ENCODE peak calls at places on chromosomes 5 and 9, in seven cellular contexts. One of them, this sample, is unnamed.

GRCh38 chr9:120891255-120891954 is 14.4 kb upstream of the PHF19 start:
- DNase-seq in GM06990: no peak
- DNase-seq in cardiac fibroblast: no peak
- DNase-seq in activated B cell treated with CpG ODN at 0.5 μM for 24 hours: no peak
- DNase-seq in A549: no peak
- DNase-seq in GM13977: no peak
- DNase-seq in endothelial cell: no peak
- DNase-seq in this sample: no peak

GRCh38 chr5:66415208-66415607 is 181.0 kb upstream of the MAST4 start:
- DNase-seq in GM06990: no peak
- DNase-seq in cardiac fibroblast: peak
- DNase-seq in activated B cell treated with CpG ODN at 0.5 μM for 24 hours: no peak
- DNase-seq in A549: peak
- DNase-seq in GM13977: no peak
- DNase-seq in endothelial cell: no peak
- DNase-seq in this sample: no peak

GRCh38 chr9:86275962-86276361 is 6.4 kb downstream of the ISCA1 start:
- DNase-seq in GM06990: no peak
- DNase-seq in cardiac fibroblast: peak
- DNase-seq in activated B cell treated with CpG ODN at 0.5 μM for 24 hours: no peak
- DNase-seq in A549: peak
- DNase-seq in GM13977: no peak
- DNase-seq in endothelial cell: no peak
- DNase-seq in this sample: no peak

GRCh38 chr5:59069438-59070079 is 486.7 kb downstream of the RAB3C start:
- DNase-seq in GM06990: no peak
- DNase-seq in cardiac fibroblast: peak
- DNase-seq in activated B cell treated with CpG ODN at 0.5 μM for 24 hours: no peak
- DNase-seq in A549: peak
- DNase-seq in GM13977: no peak
- DNase-seq in endothelial cell: no peak
- DNase-seq in this sample: no peak

GRCh38 chr9:110029422-110029814 is 178.5 kb downstream of the C9orf152 start:
- DNase-seq in GM06990: no peak
- DNase-seq in cardiac fibroblast: peak
- DNase-seq in activated B cell treated with CpG ODN at 0.5 μM for 24 hours: no peak
- DNase-seq in A549: peak
- DNase-seq in GM13977: no peak
- DNase-seq in endothelial cell: no peak
- DNase-seq in this sample: no peak

GRCh38 chr9:112546149-112547012 is 59.8 kb downstream of the KIAA1958 start:
- DNase-seq in GM06990: no peak
- DNase-seq in cardiac fibroblast: peak
- DNase-seq in activated B cell treated with CpG ODN at 0.5 μM for 24 hours: no peak
- DNase-seq in A549: no peak
- DNase-seq in GM13977: no peak
- DNase-seq in endothelial cell: no peak
- DNase-seq in this sample: no peak

GRCh38 chr9:126932871-126933321 is 18.3 kb downstream of the RALGPS1 start:
- DNase-seq in GM06990: no peak
- DNase-seq in cardiac fibroblast: no peak
- DNase-seq in activated B cell treated with CpG ODN at 0.5 μM for 24 hours: no peak
- DNase-seq in A549: no peak
- DNase-seq in GM13977: no peak
- DNase-seq in endothelial cell: no peak
- DNase-seq in this sample: no peak

GRCh38 chr9:2618289-2618688 is 3.3 kb upstream of the VLDLR start:
- DNase-seq in GM06990: no peak
- DNase-seq in cardiac fibroblast: no peak
- DNase-seq in activated B cell treated with CpG ODN at 0.5 μM for 24 hours: no peak
- DNase-seq in A549: no peak
- DNase-seq in GM13977: no peak
- DNase-seq in endothelial cell: no peak
- DNase-seq in this sample: no peak

GRCh38 chr5:111229871-111230812 is 6.0 kb downstream of the CAMK4 start:
- DNase-seq in GM06990: no peak
- DNase-seq in cardiac fibroblast: no peak
- DNase-seq in activated B cell treated with CpG ODN at 0.5 μM for 24 hours: no peak
- DNase-seq in A549: no peak
- DNase-seq in GM13977: no peak
- DNase-seq in endothelial cell: no peak
- DNase-seq in this sample: no peak

GRCh38 chr5:76808142-76808691 is 10.6 kb upstream of the F2RL1 start:
- DNase-seq in GM06990: no peak
- DNase-seq in cardiac fibroblast: no peak
- DNase-seq in activated B cell treated with CpG ODN at 0.5 μM for 24 hours: no peak
- DNase-seq in A549: no peak
- DNase-seq in GM13977: no peak
- DNase-seq in endothelial cell: no peak
- DNase-seq in this sample: no peak

GRCh38 chr9:14428781-14429230 is 114.9 kb upstream of the NFIB start:
- DNase-seq in GM06990: no peak
- DNase-seq in cardiac fibroblast: peak
- DNase-seq in activated B cell treated with CpG ODN at 0.5 μM for 24 hours: no peak
- DNase-seq in A549: peak
- DNase-seq in GM13977: peak
- DNase-seq in endothelial cell: peak
- DNase-seq in this sample: no peak

DNA sequence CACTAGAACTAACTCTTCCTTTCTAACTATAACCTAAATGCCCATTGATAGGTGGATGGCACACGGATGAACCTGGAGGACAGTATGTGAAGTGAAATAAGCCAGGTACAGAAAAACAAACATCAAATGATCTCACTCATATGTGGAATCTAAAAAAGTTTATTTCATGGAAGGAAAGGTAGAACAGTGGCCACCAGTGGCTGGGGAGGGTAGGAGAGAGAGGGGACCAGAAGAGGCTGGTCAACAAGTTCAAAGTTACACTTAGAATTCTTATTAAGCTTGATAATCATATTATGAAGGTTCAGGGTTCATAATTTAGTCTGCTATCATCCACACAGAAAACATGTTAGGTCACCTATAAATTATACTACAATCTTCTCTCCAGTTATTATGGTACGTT is 107.6 kb upstream of the SLC12A2 start:
- DNase-seq in GM06990: no peak
- DNase-seq in cardiac fibroblast: no peak
- DNase-seq in activated B cell treated with CpG ODN at 0.5 μM for 24 hours: no peak
- DNase-seq in A549: no peak
- DNase-seq in GM13977: no peak
- DNase-seq in endothelial cell: no peak
- DNase-seq in this sample: no peak
- TF ChIP-seq CTCF in GM06990: no peak
- TF ChIP-seq CTCF in cardiac fibroblast: no peak
- TF ChIP-seq CTCF in activated B cell treated with CpG ODN at 0.5 μM for 24 hours: no peak
- TF ChIP-seq CTCF in A549: no peak
- TF ChIP-seq CTCF in GM13977: no peak
- TF ChIP-seq CTCF in endothelial cell: no peak
- TF ChIP-seq CTCF in this sample: no peak

DNA sequence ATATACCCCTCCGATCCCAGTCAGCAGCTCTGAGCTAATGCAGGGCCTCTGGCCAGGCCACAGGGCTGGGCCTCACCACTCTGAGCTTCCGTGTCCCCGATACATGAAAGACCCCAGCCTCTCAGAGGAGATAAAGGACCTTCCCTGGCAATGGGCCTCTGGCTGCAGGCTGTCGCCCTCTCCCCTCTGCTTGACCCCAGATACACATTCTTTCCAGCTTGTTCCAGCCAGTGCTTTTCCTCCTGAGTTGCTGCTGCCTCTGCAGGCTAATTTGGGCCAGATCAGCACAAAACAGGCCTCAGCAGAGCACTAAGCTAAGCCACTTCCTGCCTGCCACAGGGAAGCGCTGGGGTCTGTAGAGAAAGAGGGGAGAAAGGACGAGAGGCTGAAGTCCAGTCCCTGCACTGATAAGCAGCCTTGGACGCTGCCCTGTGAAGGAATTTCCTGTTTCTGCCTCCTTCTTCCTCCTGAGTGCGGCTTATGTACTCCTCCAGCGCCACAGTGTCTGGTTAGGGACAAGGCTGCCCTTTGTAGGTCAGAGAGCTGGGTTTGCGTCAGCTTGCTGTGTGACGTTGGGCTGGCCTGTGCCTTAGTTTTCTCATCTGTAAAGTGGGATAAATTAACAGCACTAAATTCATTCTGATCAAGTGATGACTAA is 73.0 kb upstream of the IL17B start:
- DNase-seq in GM06990: no peak
- DNase-seq in cardiac fibroblast: peak
- DNase-seq in activated B cell treated with CpG ODN at 0.5 μM for 24 hours: no peak
- DNase-seq in A549: no peak
- DNase-seq in GM13977: no peak
- DNase-seq in endothelial cell: peak
- DNase-seq in this sample: no peak
- TF ChIP-seq CTCF in GM06990: no peak
- TF ChIP-seq CTCF in cardiac fibroblast: peak
- TF ChIP-seq CTCF in activated B cell treated with CpG ODN at 0.5 μM for 24 hours: no peak
- TF ChIP-seq CTCF in A549: no peak
- TF ChIP-seq CTCF in GM13977: no peak
- TF ChIP-seq CTCF in endothelial cell: no peak
- TF ChIP-seq CTCF in this sample: no peak

DNA sequence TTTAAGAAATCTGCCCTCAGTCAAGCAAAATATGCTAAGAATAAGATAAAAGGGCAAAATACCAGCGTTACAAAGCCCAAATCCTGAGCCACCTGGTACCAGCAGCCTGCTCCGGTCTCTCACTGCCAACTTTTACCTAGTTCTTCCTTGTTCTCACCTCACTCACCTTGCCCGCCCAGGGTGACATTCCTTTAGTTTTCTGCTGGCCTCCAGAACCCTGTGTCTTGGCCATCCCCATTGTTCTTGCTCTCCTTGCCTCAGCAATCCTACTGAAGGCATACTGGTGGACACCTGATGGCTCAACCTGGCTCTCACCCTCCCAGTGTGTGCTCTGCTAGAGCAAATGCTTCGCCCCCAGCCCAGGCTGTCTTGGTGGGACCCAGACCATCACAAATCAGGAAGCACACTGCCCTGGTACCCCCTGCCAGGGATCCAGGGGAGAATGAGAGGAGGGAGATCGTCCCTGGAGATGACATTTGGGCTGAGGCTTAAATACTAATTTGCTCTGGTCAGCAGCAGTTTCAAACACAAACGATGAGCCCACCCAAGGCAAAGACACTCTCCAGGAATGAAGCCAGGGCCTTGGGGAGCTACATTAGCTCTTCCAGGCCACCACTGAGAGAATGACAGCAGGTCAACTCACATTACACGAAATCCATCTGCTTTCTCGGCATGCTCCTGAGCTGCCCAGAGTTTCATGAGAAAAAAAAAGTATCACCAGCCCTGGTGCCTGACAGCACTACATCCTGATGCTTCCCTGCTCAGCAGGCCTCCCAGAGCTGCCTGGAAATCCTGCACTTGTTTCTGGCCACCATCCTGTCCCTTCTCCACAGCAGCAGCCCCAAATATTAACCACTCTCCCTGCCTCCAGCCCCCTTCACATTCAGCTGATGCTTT is 12.2 kb upstream of the SEPTIN8 start:
- DNase-seq in GM06990: no peak
- DNase-seq in cardiac fibroblast: no peak
- DNase-seq in activated B cell treated with CpG ODN at 0.5 μM for 24 hours: no peak
- DNase-seq in A549: no peak
- DNase-seq in GM13977: no peak
- DNase-seq in endothelial cell: no peak
- DNase-seq in this sample: no peak
- TF ChIP-seq CTCF in GM06990: no peak
- TF ChIP-seq CTCF in cardiac fibroblast: no peak
- TF ChIP-seq CTCF in activated B cell treated with CpG ODN at 0.5 μM for 24 hours: no peak
- TF ChIP-seq CTCF in A549: no peak
- TF ChIP-seq CTCF in GM13977: no peak
- TF ChIP-seq CTCF in endothelial cell: no peak
- TF ChIP-seq CTCF in this sample: no peak

GRCh38 chr9:28073278-28073677 is 500.0 kb upstream of the C9orf72 start:
- DNase-seq in GM06990: no peak
- DNase-seq in cardiac fibroblast: peak
- DNase-seq in activated B cell treated with CpG ODN at 0.5 μM for 24 hours: no peak
- DNase-seq in A549: peak
- DNase-seq in GM13977: peak
- DNase-seq in endothelial cell: peak
- DNase-seq in this sample: no peak
- TF ChIP-seq CTCF in GM06990: peak
- TF ChIP-seq CTCF in cardiac fibroblast: peak
- TF ChIP-seq CTCF in activated B cell treated with CpG ODN at 0.5 μM for 24 hours: no peak
- TF ChIP-seq CTCF in A549: peak
- TF ChIP-seq CTCF in GM13977: peak
- TF ChIP-seq CTCF in endothelial cell: peak
- TF ChIP-seq CTCF in this sample: peak

GRCh38 chr5:73151733-73152410 is 21.1 kb upstream of the TMEM174 start:
- DNase-seq in GM06990: no peak
- DNase-seq in cardiac fibroblast: no peak
- DNase-seq in activated B cell treated with CpG ODN at 0.5 μM for 24 hours: no peak
- DNase-seq in A549: no peak
- DNase-seq in GM13977: no peak
- DNase-seq in endothelial cell: no peak
- DNase-seq in this sample: no peak

GRCh38 chr5:73150872-73151271 is 22.1 kb upstream of the TMEM174 start:
- DNase-seq in GM06990: no peak
- DNase-seq in cardiac fibroblast: no peak
- DNase-seq in activated B cell treated with CpG ODN at 0.5 μM for 24 hours: no peak
- DNase-seq in A549: no peak
- DNase-seq in GM13977: no peak
- DNase-seq in endothelial cell: no peak
- DNase-seq in this sample: no peak

GRCh38 chr5:73154607-73155006 is 18.4 kb upstream of the TMEM174 start:
- DNase-seq in GM06990: no peak
- DNase-seq in cardiac fibroblast: no peak
- DNase-seq in activated B cell treated with CpG ODN at 0.5 μM for 24 hours: no peak
- DNase-seq in A549: no peak
- DNase-seq in GM13977: no peak
- DNase-seq in endothelial cell: no peak
- DNase-seq in this sample: no peak

GRCh38 chr5:73153513-73153912 is 19.5 kb upstream of the TMEM174 start:
- DNase-seq in GM06990: no peak
- DNase-seq in cardiac fibroblast: no peak
- DNase-seq in activated B cell treated with CpG ODN at 0.5 μM for 24 hours: no peak
- DNase-seq in A549: no peak
- DNase-seq in GM13977: no peak
- DNase-seq in endothelial cell: no peak
- DNase-seq in this sample: no peak

DNA sequence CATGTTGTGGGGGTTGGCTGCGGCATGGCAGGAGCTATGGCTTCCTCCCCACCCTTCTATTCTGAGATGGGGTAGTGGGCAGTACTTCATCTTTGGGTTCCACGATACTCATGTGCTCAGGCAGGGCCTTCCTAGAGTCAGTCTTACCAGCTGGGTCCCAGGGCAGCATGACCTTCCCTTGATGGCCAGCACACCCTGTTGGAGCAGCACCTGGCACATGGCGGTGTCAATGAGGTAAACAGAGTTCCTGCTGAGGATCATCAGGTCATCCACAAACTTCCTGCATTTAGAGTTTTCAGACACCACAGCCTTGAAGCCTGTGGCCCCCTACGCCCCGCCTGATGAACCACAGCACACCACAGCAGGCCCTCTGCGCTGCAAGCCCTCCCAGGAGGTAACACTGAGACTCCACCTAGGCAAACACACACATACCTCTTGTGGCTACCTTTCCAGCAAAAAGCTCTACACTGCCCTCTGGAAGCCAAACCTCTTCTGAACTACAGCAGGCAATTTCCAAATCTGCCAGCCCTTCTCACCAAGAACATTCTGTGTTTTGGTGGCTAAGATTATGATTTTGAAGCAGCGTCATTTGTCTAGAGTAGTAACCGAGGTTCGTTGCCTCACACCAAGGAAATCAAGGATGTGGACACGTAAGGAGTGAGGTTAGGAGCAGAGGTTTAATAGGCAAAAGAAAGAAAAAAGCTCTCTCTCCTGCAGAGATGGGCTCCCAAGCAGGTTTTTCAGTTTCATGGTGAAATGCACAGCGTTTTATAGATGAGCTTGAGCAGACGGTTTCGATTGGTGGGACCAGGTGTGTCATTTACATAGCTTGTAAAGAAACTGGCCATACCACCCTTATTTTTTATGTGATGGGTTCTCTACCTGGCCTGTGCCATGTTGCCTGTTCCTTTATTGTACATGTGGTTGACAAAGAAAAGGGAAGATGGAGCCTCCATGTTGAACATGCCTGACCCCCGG is 20.3 kb upstream of the TMEM174 start:
- DNase-seq in GM06990: no peak
- DNase-seq in cardiac fibroblast: no peak
- DNase-seq in activated B cell treated with CpG ODN at 0.5 μM for 24 hours: no peak
- DNase-seq in A549: no peak
- DNase-seq in GM13977: no peak
- DNase-seq in endothelial cell: no peak
- DNase-seq in this sample: no peak
- TF ChIP-seq CTCF in GM06990: peak
- TF ChIP-seq CTCF in cardiac fibroblast: peak
- TF ChIP-seq CTCF in activated B cell treated with CpG ODN at 0.5 μM for 24 hours: no peak
- TF ChIP-seq CTCF in A549: no peak
- TF ChIP-seq CTCF in GM13977: no peak
- TF ChIP-seq CTCF in endothelial cell: no peak
- TF ChIP-seq CTCF in this sample: peak